ENCODE peak calls at places on chromosomes 5 and 9, in nine cellular contexts. One of them, this sample, is unnamed.
A peak's percentile ranks its signal among the peaks of the same experiment; 100 is the strongest.

GRCh38 chr5:141223112-141223783 is at the start of gene PCDHB14:
- DNase-seq in ovary: no peak
- DNase-seq in GM20000: no peak
- DNase-seq in prostate gland: no peak
- DNase-seq in epithelial cell of prostate: no peak
- DNase-seq in pancreas: no peak
- DNase-seq in left kidney: peak; percentile 50
- DNase-seq in epithelial cell of esophagus: peak; percentile 25
- DNase-seq in M059J: peak; percentile 43
- DNase-seq in this sample: no peak

GRCh38 chr5:116626272-116626723 is 51.7 kb upstream of the SEMA6A start:
- DNase-seq in epithelial cell of prostate: no peak
- DNase-seq in epithelial cell of esophagus: peak; percentile 74
- DNase-seq in ovary: peak; percentile 91
- DNase-seq in left kidney: peak; percentile 67
- DNase-seq in pancreas: peak; percentile 25
- DNase-seq in M059J: peak; percentile 10
- DNase-seq in GM20000: no peak
- DNase-seq in prostate gland: no peak
- DNase-seq in this sample: no peak

GRCh38 chr5:68306361-68307014 is 90.9 kb downstream of the PIK3R1 start:
- DNase-seq in epithelial cell of esophagus: peak; percentile 30
- DNase-seq in ovary: no peak
- DNase-seq in prostate gland: peak; percentile 57
- DNase-seq in pancreas: no peak
- DNase-seq in M059J: no peak
- DNase-seq in epithelial cell of prostate: no peak
- DNase-seq in left kidney: no peak
- DNase-seq in GM20000: no peak
- DNase-seq in this sample: no peak

GRCh38 chr5:97735209-97735608 is 552.2 kb upstream of the RIOK2 start:
- DNase-seq in ovary: no peak
- DNase-seq in left kidney: no peak
- DNase-seq in prostate gland: no peak
- DNase-seq in M059J: peak; percentile 64
- DNase-seq in epithelial cell of prostate: peak; percentile 87
- DNase-seq in epithelial cell of esophagus: peak; percentile 98
- DNase-seq in GM20000: no peak
- DNase-seq in pancreas: no peak
- DNase-seq in this sample: no peak

GRCh38 chr5:159945359-159945758 is 29.1 kb downstream of the ADRA1B start:
- DNase-seq in epithelial cell of prostate: no peak
- DNase-seq in prostate gland: no peak
- DNase-seq in M059J: no peak
- DNase-seq in GM20000: no peak
- DNase-seq in ovary: no peak
- DNase-seq in pancreas: no peak
- DNase-seq in epithelial cell of esophagus: no peak
- DNase-seq in left kidney: no peak
- DNase-seq in this sample: no peak

GRCh38 chr5:147384346-147385193 is 125.3 kb downstream of the DPYSL3 start:
- DNase-seq in prostate gland: no peak
- DNase-seq in GM20000: no peak
- DNase-seq in ovary: no peak
- DNase-seq in epithelial cell of prostate: no peak
- DNase-seq in left kidney: no peak
- DNase-seq in epithelial cell of esophagus: no peak
- DNase-seq in M059J: no peak
- DNase-seq in pancreas: no peak
- DNase-seq in this sample: no peak

GRCh38 chr9:12539602-12540001 is 153.6 kb upstream of the TYRP1 start:
- DNase-seq in prostate gland: no peak
- DNase-seq in epithelial cell of esophagus: no peak
- DNase-seq in epithelial cell of prostate: no peak
- DNase-seq in pancreas: no peak
- DNase-seq in ovary: no peak
- DNase-seq in M059J: no peak
- DNase-seq in left kidney: no peak
- DNase-seq in GM20000: no peak
- DNase-seq in this sample: no peak

GRCh38 chr9:97470076-97470475 is 31.4 kb upstream of the TMOD1 start:
- DNase-seq in epithelial cell of esophagus: peak; percentile 17
- DNase-seq in M059J: no peak
- DNase-seq in GM20000: peak; percentile 18
- DNase-seq in epithelial cell of prostate: no peak
- DNase-seq in left kidney: peak; percentile 26
- DNase-seq in prostate gland: no peak
- DNase-seq in ovary: no peak
- DNase-seq in pancreas: no peak
- DNase-seq in this sample: no peak